ENCODE peak calls at places on chromosome 1, in four cellular contexts. S is fibroblast of mammary gland, D is mucosa of descending colon, A is GM23338. B is an unnamed sample.

GRCh38 chr1:24325587-24326449 is 6.7 kb downstream of the GRHL3 start:
- DNase-seq in S (no peak), D (peak; percentile 5), A (no peak), B (no peak)

GRCh38 chr1:39981957-39982356 is 27.0 kb downstream of the MFSD2A start:
- DNase-seq in S (peak; percentile 85), D (peak; percentile 34), A (no peak), B (peak; percentile 80)

GRCh38 chr1:150066838-150067183 is 765 bp upstream of the VPS45 start:
- DNase-seq in S (no peak), D (peak; percentile 55), A (peak; percentile 78), B (no peak)

GRCh38 chr1:20174937-20175666 is 10.8 kb upstream of the UBXN10 start:
- DNase-seq in S (peak; percentile 46), D (no peak), A (no peak), B (no peak)

GRCh38 chr1:236734141-236734765 is 48.0 kb downstream of the ACTN2 start:
- DNase-seq in S (peak; percentile 13), D (no peak), A (no peak), B (no peak)

GRCh38 chr1:57146100-57146499 is 180.3 kb upstream of the C8B start:
- DNase-seq in S (peak; percentile 87), D (no peak), A (no peak), B (no peak)

GRCh38 chr1:174874337-174875053 is 125.3 kb upstream of the CACYBP start:
- DNase-seq in S (no peak), D (peak; percentile 52), A (peak; percentile 90), B (no peak)

GRCh38 chr1:77742011-77742555 is 17.6 kb downstream of the USP33 start:
- DNase-seq in S (no peak), D (no peak), A (no peak), B (no peak)

GRCh38 chr1:230972855-230973271 is 5.8 kb downstream of the TTC13 start:
- DNase-seq in S (no peak), D (peak; percentile 45), A (no peak), B (no peak)

GRCh38 chr1:212291505-212292134 is 6.4 kb downstream of the PPP2R5A start:
- DNase-seq in S (peak; percentile 64), D (peak; percentile 14), A (peak; percentile 86), B (no peak)

GRCh38 chr1:29551123-29551522 is 314.8 kb downstream of the PTPRU start:
- DNase-seq in S (no peak), D (no peak), A (no peak), B (no peak)

GRCh38 chr1:110490791-110491451 is 28.1 kb downstream of the KCNA10 start:
- DNase-seq in S (no peak), D (no peak), A (no peak), B (no peak)

GRCh38 chr1:51439053-51439452 is 80.0 kb downstream of the EPS15 start:
- DNase-seq in S (no peak), D (no peak), A (no peak), B (no peak)

GRCh38 chr1:53918343-53918742 is 24.4 kb downstream of the DIO1 start:
- DNase-seq in S (no peak), D (no peak), A (no peak), B (no peak)

GRCh38 chr1:241081473-241081872 is 275.5 kb downstream of the RGS7 start:
- DNase-seq in S (peak; percentile 35), D (no peak), A (no peak), B (no peak)

GRCh38 chr1:16248603-16249534 is 11.9 kb upstream of the CPLANE2 start:
- DNase-seq in S (peak; percentile 77), D (peak; percentile 80), A (no peak), B (peak; percentile 65)

GRCh38 chr1:43563779-43564616 is 33.3 kb downstream of the PTPRF start:
- DNase-seq in S (no peak), D (no peak), A (peak; percentile 31), B (no peak)

GRCh38 chr1:179550753-179551682 is 24.7 kb downstream of the NPHS2 start:
- DNase-seq in S (peak; percentile 79), D (no peak), A (no peak), B (no peak)

GRCh38 chr1:183080406-183080805 is 57.2 kb downstream of the LAMC1 start:
- DNase-seq in S (peak; percentile 72), D (no peak), A (no peak), B (no peak)

GRCh38 chr1:230851291-230851691 is 17.0 kb downstream of the C1orf198 start:
- DNase-seq in S (no peak), D (no peak), A (peak; percentile 65), B (peak; percentile 62)

GRCh38 chr1:172883387-172883791 is 167.4 kb downstream of the TNFSF18 start:
- DNase-seq in S (peak; percentile 9), D (no peak), A (no peak), B (no peak)

GRCh38 chr1:19476440-19477190 is 8.7 kb downstream of the CAPZB start:
- DNase-seq in S (no peak), D (peak; percentile 46), A (no peak), B (no peak)

GRCh38 chr1:213286235-213286634 is 235.2 kb downstream of the RPS6KC1 start:
- DNase-seq in S (peak; percentile 3), D (no peak), A (no peak), B (no peak)

GRCh38 chr1:184792450-184792969 is 37.9 kb upstream of the EDEM3 start:
- DNase-seq in S (peak; percentile 100), D (peak; percentile 88), A (no peak), B (peak; percentile 90)

GRCh38 chr1:227166559-227166958 is 151.7 kb downstream of the CDC42BPA start:
- DNase-seq in S (no peak), D (no peak), A (peak; percentile 50), B (no peak)

GRCh38 chr1:225866061-225866844 is 15.9 kb downstream of the TMEM63A start:
- DNase-seq in S (peak; percentile 76), D (no peak), A (no peak), B (peak; percentile 60)

GRCh38 chr1:185636848-185637247 is 97.3 kb upstream of the HMCN1 start:
- DNase-seq in S (no peak), D (no peak), A (no peak), B (no peak)

GRCh38 chr1:192311281-192311680 is 5.5 kb upstream of the RGS21 start:
- DNase-seq in S (peak; percentile 51), D (peak; percentile 6), A (peak; percentile 5), B (peak; percentile 54)

GRCh38 chr1:31706384-31707058 is 2.7 kb upstream of the COL16A1 start:
- DNase-seq in S (no peak), D (no peak), A (no peak), B (no peak)
- H3K4me3 ChIP-seq in S (no peak overlapping the region), D (no peak overlapping the region), A (no peak overlapping the region), B (no peak overlapping the region)

DNA sequence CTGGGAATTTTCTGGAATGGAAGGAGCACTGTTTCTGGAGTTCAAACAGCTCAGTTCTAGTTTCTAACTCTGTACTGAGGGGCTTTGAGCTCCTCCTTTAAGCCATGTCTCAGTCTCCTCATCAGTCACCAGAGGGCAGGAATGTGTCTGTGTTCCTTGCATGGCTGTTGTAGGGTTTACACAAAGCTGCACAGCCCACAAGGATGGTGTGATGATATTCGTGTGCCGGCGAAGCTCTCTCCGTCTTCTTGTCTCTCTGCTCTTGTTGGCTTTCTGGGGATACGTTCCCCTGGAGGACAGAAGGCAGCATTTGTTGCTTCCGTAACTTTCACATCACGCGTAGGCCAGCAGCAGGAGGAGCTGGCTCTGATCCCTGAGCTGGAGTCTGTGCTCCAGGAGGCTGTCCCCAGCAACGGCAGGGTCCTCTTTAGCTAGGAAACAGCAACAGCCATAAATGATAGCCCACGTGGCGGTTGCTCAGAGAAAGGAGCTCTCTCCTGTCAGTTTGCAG is 189.3 kb upstream of the VAMP3 start:
- DNase-seq in S (peak; percentile 52), D (no peak), A (no peak), B (no peak)
- TF ChIP-seq CTCF in S (no peak), D (no peak), A (peak; percentile 14), B (no peak)

GRCh38 chr1:221868894-221869293 is 127.0 kb upstream of the DUSP10 start:
- DNase-seq in S (peak; percentile 91), D (no peak), A (no peak), B (peak; percentile 50)
- H3K4me3 ChIP-seq in S (no peak overlapping the region), D (no peak overlapping the region), A (no peak overlapping the region), B (no peak overlapping the region)

GRCh38 chr1:168343566-168343965 is 62.9 kb downstream of the TBX19 start:
- DNase-seq in S (no peak), D (no peak), A (peak; percentile 16), B (no peak)
- TF ChIP-seq CTCF in S (peak; percentile 20), D (no peak), A (peak; percentile 75), B (peak; percentile 28)

GRCh38 chr1:84795213-84795612 is 97.8 kb downstream of the LPAR3 start:
- DNase-seq in S (no peak), D (no peak), A (no peak), B (no peak)

GRCh38 chr1:84800090-84801073 is 92.6 kb downstream of the LPAR3 start:
- DNase-seq in S (no peak), D (no peak), A (no peak), B (no peak)

GRCh38 chr1:84792421-84792820 is 100.6 kb downstream of the LPAR3 start:
- DNase-seq in S (no peak), D (no peak), A (no peak), B (no peak)

GRCh38 chr1:84796201-84796600 is 96.8 kb downstream of the LPAR3 start:
- DNase-seq in S (no peak), D (no peak), A (no peak), B (no peak)

GRCh38 chr1:84797603-84798002 is 95.4 kb downstream of the LPAR3 start:
- DNase-seq in S (no peak), D (no peak), A (no peak), B (no peak)
- H3K4me3 ChIP-seq in S (no peak overlapping the region), D (no peak overlapping the region), A (no peak overlapping the region), B (no peak overlapping the region)

DNA sequence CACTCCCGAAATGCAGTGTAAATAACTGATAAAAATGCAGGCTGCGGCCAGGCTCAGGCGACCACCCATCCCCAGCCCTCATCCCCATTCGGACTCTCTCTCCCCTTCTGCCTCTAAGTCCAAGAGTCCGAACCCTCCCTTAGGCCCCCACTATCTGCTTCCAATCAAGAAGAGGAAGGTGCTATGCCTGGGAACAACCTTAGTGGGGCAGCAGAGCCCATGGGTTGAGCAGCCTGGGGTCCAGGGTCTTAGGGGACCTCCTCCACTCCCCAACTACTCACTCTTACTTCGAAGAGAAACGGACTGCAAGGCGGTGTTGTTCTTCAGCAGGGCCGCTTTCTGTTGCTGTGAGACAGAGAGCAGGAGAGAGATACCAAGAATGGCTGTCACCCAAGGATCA is 12.2 kb downstream of the ARHGEF2 start:
- DNase-seq in S (no peak), D (no peak), A (peak; percentile 67), B (no peak)
- TF ChIP-seq CTCF in S (peak; percentile 27), D (no peak), A (peak; percentile 78), B (peak; percentile 25)

B was measured in astrocyte of the cerebellum.